ENCODE peak calls at places on chromosomes 1 and 21, in ten cellular contexts. One of them, this sample, is unnamed.

GRCh38 chr1:29282924-29283803 is 46.8 kb downstream of the PTPRU start:
- DNase-seq in HT1080: peak
- DNase-seq in H54: peak
- DNase-seq in activated CD4-positive, alpha-beta T cell treated with anti-CD3 and anti-CD28 coated beads, Interleukin-2, amount 10 ng/mL, durations not matched to agents 7 days and 5 days: peak
- DNase-seq in AG10803: peak
- DNase-seq in astrocyte of the spinal cord: peak
- DNase-seq in NCI-H345: no peak
- DNase-seq in IMR-90: peak
- DNase-seq in small intestine: peak
- DNase-seq in fibroblast of the conjunctiva: peak
- DNase-seq in this sample: peak

GRCh38 chr1:51484591-51484990 is 34.5 kb downstream of the EPS15 start:
- DNase-seq in HT1080: no peak
- DNase-seq in H54: no peak
- DNase-seq in activated CD4-positive, alpha-beta T cell treated with anti-CD3 and anti-CD28 coated beads, Interleukin-2, amount 10 ng/mL, durations not matched to agents 7 days and 5 days: no peak
- DNase-seq in AG10803: peak
- DNase-seq in astrocyte of the spinal cord: peak
- DNase-seq in NCI-H345: no peak
- DNase-seq in IMR-90: peak
- DNase-seq in small intestine: no peak
- DNase-seq in fibroblast of the conjunctiva: no peak
- DNase-seq in this sample: no peak

GRCh38 chr1:16151200-16151708 is 4.6 kb downstream of the EPHA2 start:
- DNase-seq in HT1080: peak
- DNase-seq in H54: no peak
- DNase-seq in activated CD4-positive, alpha-beta T cell treated with anti-CD3 and anti-CD28 coated beads, Interleukin-2, amount 10 ng/mL, durations not matched to agents 7 days and 5 days: no peak
- DNase-seq in AG10803: peak
- DNase-seq in astrocyte of the spinal cord: peak
- DNase-seq in NCI-H345: no peak
- DNase-seq in IMR-90: peak
- DNase-seq in small intestine: no peak
- DNase-seq in fibroblast of the conjunctiva: no peak
- DNase-seq in this sample: peak

GRCh38 chr1:212457740-212458338 is 25.1 kb downstream of the NENF start:
- DNase-seq in HT1080: peak
- DNase-seq in H54: peak
- DNase-seq in activated CD4-positive, alpha-beta T cell treated with anti-CD3 and anti-CD28 coated beads, Interleukin-2, amount 10 ng/mL, durations not matched to agents 7 days and 5 days: peak
- DNase-seq in AG10803: no peak
- DNase-seq in astrocyte of the spinal cord: peak
- DNase-seq in NCI-H345: peak
- DNase-seq in IMR-90: peak
- DNase-seq in small intestine: peak
- DNase-seq in fibroblast of the conjunctiva: peak
- DNase-seq in this sample: peak

GRCh38 chr1:75616436-75617433 is 5.8 kb upstream of the SLC44A5 start:
- DNase-seq in HT1080: no peak
- DNase-seq in H54: no peak
- DNase-seq in activated CD4-positive, alpha-beta T cell treated with anti-CD3 and anti-CD28 coated beads, Interleukin-2, amount 10 ng/mL, durations not matched to agents 7 days and 5 days: no peak
- DNase-seq in AG10803: peak
- DNase-seq in astrocyte of the spinal cord: peak
- DNase-seq in NCI-H345: no peak
- DNase-seq in IMR-90: peak
- DNase-seq in small intestine: no peak
- DNase-seq in fibroblast of the conjunctiva: no peak
- DNase-seq in this sample: peak

GRCh38 chr1:155124503-155125463 is 2.9 kb upstream of the EFNA1 start:
- DNase-seq in HT1080: no peak
- DNase-seq in H54: no peak
- DNase-seq in activated CD4-positive, alpha-beta T cell treated with anti-CD3 and anti-CD28 coated beads, Interleukin-2, amount 10 ng/mL, durations not matched to agents 7 days and 5 days: no peak
- DNase-seq in AG10803: no peak
- DNase-seq in astrocyte of the spinal cord: no peak
- DNase-seq in NCI-H345: no peak
- DNase-seq in IMR-90: peak
- DNase-seq in small intestine: peak
- DNase-seq in fibroblast of the conjunctiva: no peak
- DNase-seq in this sample: peak

GRCh38 chr1:42046772-42047552 is 106.2 kb upstream of the GUCA2B start:
- DNase-seq in HT1080: no peak
- DNase-seq in H54: no peak
- DNase-seq in activated CD4-positive, alpha-beta T cell treated with anti-CD3 and anti-CD28 coated beads, Interleukin-2, amount 10 ng/mL, durations not matched to agents 7 days and 5 days: no peak
- DNase-seq in AG10803: peak
- DNase-seq in astrocyte of the spinal cord: no peak
- DNase-seq in NCI-H345: no peak
- DNase-seq in IMR-90: no peak
- DNase-seq in small intestine: peak
- DNase-seq in fibroblast of the conjunctiva: no peak
- DNase-seq in this sample: no peak

GRCh38 chr21:40925481-40925880 is 78.5 kb upstream of the DSCAM start:
- DNase-seq in HT1080: no peak
- DNase-seq in H54: no peak
- DNase-seq in activated CD4-positive, alpha-beta T cell treated with anti-CD3 and anti-CD28 coated beads, Interleukin-2, amount 10 ng/mL, durations not matched to agents 7 days and 5 days: no peak
- DNase-seq in AG10803: no peak
- DNase-seq in astrocyte of the spinal cord: no peak
- DNase-seq in NCI-H345: no peak
- DNase-seq in IMR-90: no peak
- DNase-seq in small intestine: no peak
- DNase-seq in fibroblast of the conjunctiva: no peak
- DNase-seq in this sample: no peak

GRCh38 chr1:58157281-58157680 is 389.2 kb downstream of the OMA1 start:
- DNase-seq in HT1080: no peak
- DNase-seq in H54: no peak
- DNase-seq in activated CD4-positive, alpha-beta T cell treated with anti-CD3 and anti-CD28 coated beads, Interleukin-2, amount 10 ng/mL, durations not matched to agents 7 days and 5 days: no peak
- DNase-seq in AG10803: no peak
- DNase-seq in astrocyte of the spinal cord: no peak
- DNase-seq in NCI-H345: peak
- DNase-seq in IMR-90: no peak
- DNase-seq in small intestine: no peak
- DNase-seq in fibroblast of the conjunctiva: no peak
- DNase-seq in this sample: no peak

GRCh38 chr21:40886931-40887330 is 40.0 kb upstream of the DSCAM start:
- DNase-seq in HT1080: no peak
- DNase-seq in H54: no peak
- DNase-seq in activated CD4-positive, alpha-beta T cell treated with anti-CD3 and anti-CD28 coated beads, Interleukin-2, amount 10 ng/mL, durations not matched to agents 7 days and 5 days: no peak
- DNase-seq in AG10803: no peak
- DNase-seq in astrocyte of the spinal cord: no peak
- DNase-seq in NCI-H345: no peak
- DNase-seq in IMR-90: no peak
- DNase-seq in small intestine: no peak
- DNase-seq in fibroblast of the conjunctiva: no peak
- DNase-seq in this sample: no peak

GRCh38 chr1:40264354-40264781 is 6.3 kb downstream of the ZMPSTE24 start:
- DNase-seq in HT1080: no peak
- DNase-seq in H54: no peak
- DNase-seq in activated CD4-positive, alpha-beta T cell treated with anti-CD3 and anti-CD28 coated beads, Interleukin-2, amount 10 ng/mL, durations not matched to agents 7 days and 5 days: no peak
- DNase-seq in AG10803: no peak
- DNase-seq in astrocyte of the spinal cord: no peak
- DNase-seq in NCI-H345: no peak
- DNase-seq in IMR-90: peak
- DNase-seq in small intestine: no peak
- DNase-seq in fibroblast of the conjunctiva: no peak
- DNase-seq in this sample: no peak

GRCh38 chr1:5611855-5612254 is 380.4 kb downstream of the NPHP4 start:
- DNase-seq in HT1080: peak
- DNase-seq in H54: no peak
- DNase-seq in activated CD4-positive, alpha-beta T cell treated with anti-CD3 and anti-CD28 coated beads, Interleukin-2, amount 10 ng/mL, durations not matched to agents 7 days and 5 days: no peak
- DNase-seq in AG10803: no peak
- DNase-seq in astrocyte of the spinal cord: no peak
- DNase-seq in NCI-H345: no peak
- DNase-seq in IMR-90: no peak
- DNase-seq in small intestine: no peak
- DNase-seq in fibroblast of the conjunctiva: no peak
- DNase-seq in this sample: no peak

GRCh38 chr21:38376693-38377092 is 119.9 kb downstream of the KCNJ15 start:
- DNase-seq in HT1080: no peak
- DNase-seq in H54: no peak
- DNase-seq in activated CD4-positive, alpha-beta T cell treated with anti-CD3 and anti-CD28 coated beads, Interleukin-2, amount 10 ng/mL, durations not matched to agents 7 days and 5 days: no peak
- DNase-seq in AG10803: no peak
- DNase-seq in astrocyte of the spinal cord: no peak
- DNase-seq in NCI-H345: no peak
- DNase-seq in IMR-90: no peak
- DNase-seq in small intestine: no peak
- DNase-seq in fibroblast of the conjunctiva: no peak
- DNase-seq in this sample: peak

GRCh38 chr1:209784276-209785169 is at the start of gene C1orf74:
- DNase-seq in HT1080: peak
- DNase-seq in H54: peak
- DNase-seq in activated CD4-positive, alpha-beta T cell treated with anti-CD3 and anti-CD28 coated beads, Interleukin-2, amount 10 ng/mL, durations not matched to agents 7 days and 5 days: peak
- DNase-seq in AG10803: peak
- DNase-seq in astrocyte of the spinal cord: peak
- DNase-seq in NCI-H345: peak
- DNase-seq in IMR-90: peak
- DNase-seq in small intestine: peak
- DNase-seq in fibroblast of the conjunctiva: peak
- DNase-seq in this sample: peak

GRCh38 chr1:161115132-161115711 is 2.6 kb downstream of the PFDN2 start:
- DNase-seq in HT1080: peak
- DNase-seq in H54: peak
- DNase-seq in activated CD4-positive, alpha-beta T cell treated with anti-CD3 and anti-CD28 coated beads, Interleukin-2, amount 10 ng/mL, durations not matched to agents 7 days and 5 days: no peak
- DNase-seq in AG10803: peak
- DNase-seq in astrocyte of the spinal cord: peak
- DNase-seq in NCI-H345: no peak
- DNase-seq in IMR-90: peak
- DNase-seq in small intestine: no peak
- DNase-seq in fibroblast of the conjunctiva: peak
- DNase-seq in this sample: peak

GRCh38 chr1:25644962-25645361 is 28.4 kb downstream of the MAN1C1 start:
- DNase-seq in HT1080: no peak
- DNase-seq in H54: no peak
- DNase-seq in activated CD4-positive, alpha-beta T cell treated with anti-CD3 and anti-CD28 coated beads, Interleukin-2, amount 10 ng/mL, durations not matched to agents 7 days and 5 days: no peak
- DNase-seq in AG10803: no peak
- DNase-seq in astrocyte of the spinal cord: no peak
- DNase-seq in NCI-H345: no peak
- DNase-seq in IMR-90: no peak
- DNase-seq in small intestine: no peak
- DNase-seq in fibroblast of the conjunctiva: no peak
- DNase-seq in this sample: no peak

GRCh38 chr1:206935491-206936067 is 10.7 kb downstream of the PIGR start:
- DNase-seq in HT1080: peak
- DNase-seq in H54: peak
- DNase-seq in activated CD4-positive, alpha-beta T cell treated with anti-CD3 and anti-CD28 coated beads, Interleukin-2, amount 10 ng/mL, durations not matched to agents 7 days and 5 days: peak
- DNase-seq in AG10803: no peak
- DNase-seq in astrocyte of the spinal cord: no peak
- DNase-seq in NCI-H345: no peak
- DNase-seq in IMR-90: peak
- DNase-seq in small intestine: peak
- DNase-seq in fibroblast of the conjunctiva: no peak
- DNase-seq in this sample: peak

GRCh38 chr1:175963740-175964139 is 220.3 kb upstream of the TNR start:
- DNase-seq in HT1080: no peak
- DNase-seq in H54: no peak
- DNase-seq in activated CD4-positive, alpha-beta T cell treated with anti-CD3 and anti-CD28 coated beads, Interleukin-2, amount 10 ng/mL, durations not matched to agents 7 days and 5 days: no peak
- DNase-seq in AG10803: no peak
- DNase-seq in astrocyte of the spinal cord: no peak
- DNase-seq in NCI-H345: no peak
- DNase-seq in IMR-90: no peak
- DNase-seq in small intestine: no peak
- DNase-seq in fibroblast of the conjunctiva: no peak
- DNase-seq in this sample: no peak

GRCh38 chr1:207321790-207322530 is 482 bp downstream of the CD55 start:
- DNase-seq in HT1080: peak
- DNase-seq in H54: no peak
- DNase-seq in activated CD4-positive, alpha-beta T cell treated with anti-CD3 and anti-CD28 coated beads, Interleukin-2, amount 10 ng/mL, durations not matched to agents 7 days and 5 days: no peak
- DNase-seq in AG10803: peak
- DNase-seq in astrocyte of the spinal cord: peak
- DNase-seq in NCI-H345: peak
- DNase-seq in IMR-90: no peak
- DNase-seq in small intestine: peak
- DNase-seq in fibroblast of the conjunctiva: no peak
- DNase-seq in this sample: peak

GRCh38 chr1:202058001-202058908 is 47.9 kb downstream of the ELF3 start:
- DNase-seq in HT1080: peak
- DNase-seq in H54: no peak
- DNase-seq in activated CD4-positive, alpha-beta T cell treated with anti-CD3 and anti-CD28 coated beads, Interleukin-2, amount 10 ng/mL, durations not matched to agents 7 days and 5 days: no peak
- DNase-seq in AG10803: no peak
- DNase-seq in astrocyte of the spinal cord: peak
- DNase-seq in NCI-H345: no peak
- DNase-seq in IMR-90: peak
- DNase-seq in small intestine: peak
- DNase-seq in fibroblast of the conjunctiva: no peak
- DNase-seq in this sample: peak

GRCh38 chr1:228163004-228163753 is 2.4 kb upstream of the IBA57 start:
- DNase-seq in HT1080: no peak
- DNase-seq in H54: no peak
- DNase-seq in activated CD4-positive, alpha-beta T cell treated with anti-CD3 and anti-CD28 coated beads, Interleukin-2, amount 10 ng/mL, durations not matched to agents 7 days and 5 days: no peak
- DNase-seq in AG10803: peak
- DNase-seq in astrocyte of the spinal cord: peak
- DNase-seq in NCI-H345: no peak
- DNase-seq in IMR-90: no peak
- DNase-seq in small intestine: peak
- DNase-seq in fibroblast of the conjunctiva: no peak
- DNase-seq in this sample: peak

GRCh38 chr1:87252406-87252805 is 76.3 kb upstream of the LMO4 start:
- DNase-seq in HT1080: peak
- DNase-seq in H54: no peak
- DNase-seq in activated CD4-positive, alpha-beta T cell treated with anti-CD3 and anti-CD28 coated beads, Interleukin-2, amount 10 ng/mL, durations not matched to agents 7 days and 5 days: no peak
- DNase-seq in AG10803: peak
- DNase-seq in astrocyte of the spinal cord: no peak
- DNase-seq in NCI-H345: no peak
- DNase-seq in IMR-90: peak
- DNase-seq in small intestine: no peak
- DNase-seq in fibroblast of the conjunctiva: peak
- DNase-seq in this sample: no peak

GRCh38 chr1:60765204-60765603 is 317.2 kb upstream of the NFIA start:
- DNase-seq in HT1080: peak
- DNase-seq in H54: no peak
- DNase-seq in activated CD4-positive, alpha-beta T cell treated with anti-CD3 and anti-CD28 coated beads, Interleukin-2, amount 10 ng/mL, durations not matched to agents 7 days and 5 days: peak
- DNase-seq in AG10803: peak
- DNase-seq in astrocyte of the spinal cord: peak
- DNase-seq in NCI-H345: peak
- DNase-seq in IMR-90: no peak
- DNase-seq in small intestine: peak
- DNase-seq in fibroblast of the conjunctiva: peak
- DNase-seq in this sample: peak

GRCh38 chr1:228987736-228988506 is 252.6 kb downstream of the RHOU start:
- DNase-seq in HT1080: no peak
- DNase-seq in H54: no peak
- DNase-seq in activated CD4-positive, alpha-beta T cell treated with anti-CD3 and anti-CD28 coated beads, Interleukin-2, amount 10 ng/mL, durations not matched to agents 7 days and 5 days: no peak
- DNase-seq in AG10803: no peak
- DNase-seq in astrocyte of the spinal cord: no peak
- DNase-seq in NCI-H345: no peak
- DNase-seq in IMR-90: no peak
- DNase-seq in small intestine: no peak
- DNase-seq in fibroblast of the conjunctiva: no peak
- DNase-seq in this sample: no peak

GRCh38 chr1:213273546-213273945 is 222.5 kb downstream of the RPS6KC1 start:
- DNase-seq in HT1080: no peak
- DNase-seq in H54: no peak
- DNase-seq in activated CD4-positive, alpha-beta T cell treated with anti-CD3 and anti-CD28 coated beads, Interleukin-2, amount 10 ng/mL, durations not matched to agents 7 days and 5 days: no peak
- DNase-seq in AG10803: peak
- DNase-seq in astrocyte of the spinal cord: no peak
- DNase-seq in NCI-H345: no peak
- DNase-seq in IMR-90: no peak
- DNase-seq in small intestine: no peak
- DNase-seq in fibroblast of the conjunctiva: peak
- DNase-seq in this sample: no peak

GRCh38 chr1:94828251-94828650 is 8.1 kb downstream of the SLC44A3 start:
- DNase-seq in HT1080: peak
- DNase-seq in H54: no peak
- DNase-seq in activated CD4-positive, alpha-beta T cell treated with anti-CD3 and anti-CD28 coated beads, Interleukin-2, amount 10 ng/mL, durations not matched to agents 7 days and 5 days: no peak
- DNase-seq in AG10803: no peak
- DNase-seq in astrocyte of the spinal cord: no peak
- DNase-seq in NCI-H345: no peak
- DNase-seq in IMR-90: no peak
- DNase-seq in small intestine: no peak
- DNase-seq in fibroblast of the conjunctiva: no peak
- DNase-seq in this sample: no peak

GRCh38 chr1:235011599-235012435 is 116.8 kb downstream of the TOMM20 start:
- DNase-seq in HT1080: peak
- DNase-seq in H54: peak
- DNase-seq in activated CD4-positive, alpha-beta T cell treated with anti-CD3 and anti-CD28 coated beads, Interleukin-2, amount 10 ng/mL, durations not matched to agents 7 days and 5 days: peak
- DNase-seq in AG10803: peak
- DNase-seq in astrocyte of the spinal cord: peak
- DNase-seq in NCI-H345: no peak
- DNase-seq in IMR-90: peak
- DNase-seq in small intestine: peak
- DNase-seq in fibroblast of the conjunctiva: peak
- DNase-seq in this sample: peak

GRCh38 chr1:66383168-66383567 is 150.8 kb upstream of the SGIP1 start:
- DNase-seq in HT1080: no peak
- DNase-seq in H54: no peak
- DNase-seq in activated CD4-positive, alpha-beta T cell treated with anti-CD3 and anti-CD28 coated beads, Interleukin-2, amount 10 ng/mL, durations not matched to agents 7 days and 5 days: no peak
- DNase-seq in AG10803: no peak
- DNase-seq in astrocyte of the spinal cord: no peak
- DNase-seq in NCI-H345: no peak
- DNase-seq in IMR-90: peak
- DNase-seq in small intestine: no peak
- DNase-seq in fibroblast of the conjunctiva: no peak
- DNase-seq in this sample: no peak

This sample was measured in dermis blood vessel endothelial cell.